ENCODE peak calls at places on chromosomes 2 and 18, in five cellular contexts. U, O, S, A and I are unnamed samples. For H3K27me3, the result is how much of the 10 kb centered on the place peaks cover.

GRCh38 chr2:8923173-8923572 is 80.3 kb downstream of the MBOAT2 start:
- DNase-seq in U (no peak), A (no peak), S (no peak), O (no peak), I (no peak)

GRCh38 chr2:213101686-213102460 is 49.5 kb downstream of the IKZF2 start:
- DNase-seq in S (no peak), U (no peak), O (no peak), A (no peak), I (no peak)

GRCh38 chr2:96493072-96493471 is 12.1 kb downstream of the NEURL3 start:
- DNase-seq in U (no peak), S (no peak), A (no peak), O (no peak), I (no peak)

GRCh38 chr2:133581027-133581760 is 12.9 kb upstream of the NCKAP5 start:
- DNase-seq in A (no peak), U (no peak), O (no peak), S (no peak), I (no peak)

GRCh38 chr18:24015897-24016631 is 1.5 kb downstream of the TTC39C start:
- DNase-seq in O (no peak), S (no peak), U (no peak), A (no peak), I (no peak)

GRCh38 chr2:10242998-10243925 is 59.4 kb upstream of the HPCAL1 start:
- DNase-seq in O (no peak), A (no peak), S (no peak), U (peak), I (no peak)

GRCh38 chr2:14558382-14558919 is 74.1 kb upstream of the LRATD1 start:
- DNase-seq in A (no peak), U (no peak), S (no peak), O (no peak), I (no peak)

GRCh38 chr18:13381907-13382682 is 163.5 kb downstream of the LDLRAD4 start:
- DNase-seq in A (peak), O (peak), S (peak), U (peak), I (peak)

GRCh38 chr18:25289040-25289631 is 62.8 kb downstream of the ZNF521 start:
- DNase-seq in S (no peak), U (no peak), O (no peak), A (peak), I (peak)

GRCh38 chr2:158743899-158744298 is 51.2 kb upstream of the DAPL1 start:
- DNase-seq in O (no peak), A (no peak), S (no peak), U (no peak), I (no peak)

GRCh38 chr2:192194866-192195547 is at the start of gene TMEFF2:
- DNase-seq in U (peak), S (peak), O (peak), A (peak), I (peak)

GRCh38 chr2:47784349-47784851 is 1.5 kb downstream of the MSH6 start:
- DNase-seq in S (no peak), O (no peak), U (no peak), A (no peak), I (no peak)

GRCh38 chr2:240464514-240465241 is 29.2 kb downstream of the GPC1 start:
- DNase-seq in S (peak), O (no peak), U (peak), A (peak), I (no peak)

GRCh38 chr2:86290596-86291327 is 46.7 kb downstream of the REEP1 start:
- DNase-seq in U (peak), A (no peak), O (no peak), S (no peak), I (no peak)

GRCh38 chr2:43898134-43898957 is 59.6 kb downstream of the ABCG8 start:
- DNase-seq in S (no peak), O (no peak), U (no peak), A (no peak), I (no peak)

GRCh38 chr2:21422050-21422449 is 298.3 kb downstream of the TDRD15 start:
- DNase-seq in O (no peak), A (no peak), U (no peak), S (no peak), I (no peak)

GRCh38 chr18:28193177-28193778 is 16.3 kb upstream of the CDH2 start:
- DNase-seq in O (no peak), U (no peak), S (no peak), A (no peak), I (no peak)

GRCh38 chr2:100818606-100819364 is 1.2 kb upstream of the NPAS2 start:
- DNase-seq in A (peak), U (peak), O (peak), S (no peak), I (no peak)

GRCh38 chr2:100820346-100821254 is 661 bp downstream of the NPAS2 start:
- DNase-seq in A (peak), U (no peak), O (peak), S (no peak), I (no peak)

GRCh38 chr2:100818003-100818605 is 1.8 kb upstream of the NPAS2 start:
- DNase-seq in O (no peak), U (no peak), S (no peak), A (no peak), I (no peak)

GRCh38 chr2:100821255-100821912 is 1.4 kb downstream of the NPAS2 start:
- DNase-seq in A (no peak), O (no peak), S (no peak), U (no peak), I (no peak)

GRCh38 chr2:100819365-100820345 is at the start of gene NPAS2:
- DNase-seq in A (peak), S (no peak), O (peak), U (peak), I (peak)
- H3K4me3 ChIP-seq in A (peak), S (peak), O (peak), U (peak), I (peak)

GRCh38 chr2:98579926-98580325 is 28.4 kb downstream of the COA5 start:
- DNase-seq in U (no peak), A (no peak), O (no peak), S (no peak), I (no peak)

GRCh38 chr2:98576666-98577312 is 31.5 kb downstream of the COA5 start:
- DNase-seq in S (no peak), U (no peak), A (no peak), O (no peak), I (no peak)

GRCh38 chr2:98580656-98581284 is 27.5 kb downstream of the COA5 start:
- DNase-seq in A (no peak), U (no peak), S (no peak), O (no peak), I (no peak)

GRCh38 chr2:98578231-98578630 is 30.1 kb downstream of the COA5 start:
- DNase-seq in U (no peak), O (no peak), A (no peak), S (no peak), I (no peak)

DNA sequence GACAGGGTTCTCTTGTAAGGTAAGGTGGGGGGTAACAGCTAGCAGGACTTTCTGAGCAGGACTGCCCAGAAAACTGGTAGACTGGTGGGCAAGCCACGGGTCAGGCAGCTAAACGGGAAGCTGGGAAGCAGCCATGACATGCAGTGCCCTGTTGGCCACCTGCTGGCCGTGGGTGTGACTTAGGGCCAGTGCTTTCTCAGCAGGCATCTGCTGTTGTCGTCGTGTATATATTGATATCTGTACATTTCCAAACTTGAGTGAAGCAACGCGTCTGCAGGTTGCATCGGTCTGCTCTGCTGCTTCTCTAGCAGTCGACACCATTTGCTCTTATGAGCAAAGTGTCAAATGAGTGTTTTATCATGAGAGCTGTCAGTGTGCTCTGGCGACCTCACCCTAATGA is 31.0 kb downstream of the COA5 start:
- DNase-seq in A (no peak), U (no peak), O (no peak), S (no peak), I (no peak)
- TF ChIP-seq CTCF in A (no peak), U (no peak), O (no peak), S (no peak), I (no peak)

GRCh38 chr2:238948765-238949641 is 101.1 kb downstream of the TWIST2 start:
- DNase-seq in S (no peak), A (no peak), U (no peak), O (no peak), I (peak)

GRCh38 chr2:238946586-238947242 is 98.8 kb downstream of the TWIST2 start:
- DNase-seq in U (no peak), O (no peak), S (no peak), A (no peak), I (peak)

GRCh38 chr2:238945433-238946150 is 97.7 kb downstream of the TWIST2 start:
- DNase-seq in O (peak), U (peak), A (peak), S (peak), I (peak)

GRCh38 chr2:238947920-238948710 is 100.2 kb downstream of the TWIST2 start:
- DNase-seq in U (no peak), S (peak), O (peak), A (peak), I (peak)

GRCh38 chr2:238947243-238947760 is 99.4 kb downstream of the TWIST2 start:
- DNase-seq in A (no peak), S (no peak), O (no peak), U (no peak), I (no peak)
- H3K27me3 ChIP-seq in A (under half), S (under half), O (under half), U (under half), I (under half)

GRCh38 chr2:60355849-60356261 is 197.6 kb downstream of the BCL11A start:
- DNase-seq in U (no peak), S (no peak), O (no peak), A (no peak), I (no peak)
- H3K4me3 ChIP-seq in U (no peak), S (no peak), O (no peak), A (no peak), I (no peak)